ENCODE peak calls at places on chromosomes 4 and X, in five cellular contexts. I, B, A, J and K are unnamed samples.

GRCh38 chr4:16005671-16006070 is 42.7 kb upstream of the FGFBP2 start:
- DNase-seq in I (no peak), B (no peak), A (no peak), J (no peak), K (no peak)

GRCh38 chrX:40012039-40012799 is 85.5 kb downstream of the BCOR start:
- DNase-seq in I (no peak), B (no peak), A (peak; percentile 63), J (peak; percentile 40), K (no peak)

GRCh38 chr4:84573738-84574720 is 8.9 kb upstream of the CDS1 start:
- DNase-seq in I (no peak), B (no peak), A (no peak), J (no peak), K (no peak)

GRCh38 chrX:154918060-154918483 is 31.9 kb downstream of the F8A1 start:
- DNase-seq in I (peak; percentile 71), B (peak; percentile 46), A (peak; percentile 57), J (peak; percentile 63), K (peak; percentile 55)

GRCh38 chrX:129842510-129843208 is 1.0 kb downstream of the ZDHHC9 start:
- DNase-seq in I (no peak), B (peak; percentile 19), A (peak; percentile 57), J (peak; percentile 19), K (no peak)

GRCh38 chrX:125289920-125290319 is 29.8 kb upstream of the TEX13C start:
- DNase-seq in I (no peak), B (no peak), A (no peak), J (no peak), K (no peak)

GRCh38 chr4:117971406-117971805 is 62.9 kb upstream of the NDST3 start:
- DNase-seq in I (no peak), B (no peak), A (no peak), J (no peak), K (peak; percentile 93)

GRCh38 chrX:154519389-154519788 is 3.4 kb upstream of the FAM3A start:
- DNase-seq in I (no peak), B (no peak), A (no peak), J (no peak), K (no peak)

GRCh38 chrX:69932323-69932722 is 117.4 kb downstream of the AWAT2 start:
- DNase-seq in I (no peak), B (no peak), A (no peak), J (no peak), K (no peak)

GRCh38 chr4:178937130-178937529 is 1494.9 kb upstream of the AGA start:
- DNase-seq in I (no peak), B (no peak), A (no peak), J (no peak), K (no peak)

GRCh38 chrX:131366387-131366786 is 77.3 kb upstream of the IGSF1 start:
- DNase-seq in I (no peak), B (peak; percentile 61), A (no peak), J (no peak), K (no peak)

GRCh38 chr4:183797445-183798248 is 107.5 kb upstream of the STOX2 start:
- DNase-seq in I (no peak), B (no peak), A (peak; percentile 73), J (no peak), K (no peak)

GRCh38 chrX:13275031-13275430 is 44.8 kb downstream of the ATXN3L start:
- DNase-seq in I (no peak), B (no peak), A (no peak), J (no peak), K (no peak)

DNA sequence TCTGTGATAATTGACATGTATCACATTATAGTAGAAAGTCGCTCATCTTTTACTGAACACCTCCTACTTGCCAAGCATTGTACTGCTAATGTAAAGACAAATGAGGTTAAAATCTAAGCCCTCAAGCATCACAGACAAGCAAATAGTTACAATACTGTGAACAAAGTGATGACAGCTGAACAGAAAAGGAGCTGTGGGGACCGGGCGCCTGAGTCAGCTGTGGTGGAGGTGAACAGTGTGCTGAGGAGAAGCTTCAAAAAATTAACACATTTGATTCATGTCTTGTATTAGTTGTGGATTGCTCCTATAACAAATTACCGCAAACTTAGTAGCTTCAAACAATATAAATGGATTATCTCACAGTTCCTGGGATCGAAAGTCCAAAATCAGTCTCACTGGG is 124.3 kb downstream of the MAPK10 start:
- DNase-seq in I (no peak), B (no peak), A (no peak), J (no peak), K (no peak)
- H3K4me3 ChIP-seq in I (no peak overlapping the region), B (no peak overlapping the region), A (no peak overlapping the region), J (no peak overlapping the region), K (no peak overlapping the region)

GRCh38 chrX:106170318-106170717 is 2.2 kb downstream of the PWWP3B start:
- DNase-seq in I (no peak), B (peak; percentile 36), A (peak; percentile 24), J (no peak), K (no peak)

GRCh38 chrX:106171293-106171692 is 3.2 kb downstream of the PWWP3B start:
- DNase-seq in I (no peak), B (no peak), A (no peak), J (no peak), K (no peak)

GRCh38 chrX:106168107-106168506 is at the start of gene PWWP3B:
- DNase-seq in I (no peak), B (no peak), A (peak; percentile 76), J (peak; percentile 55), K (no peak)
- H3K4me3 ChIP-seq in I (no peak within 1 kb of the TSS), B (no peak within 1 kb of the TSS), A (peak within 1 kb of the TSS; percentile 38), J (peak within 1 kb of the TSS; percentile 17), K (peak within 1 kb of the TSS; percentile 85)

DNA sequence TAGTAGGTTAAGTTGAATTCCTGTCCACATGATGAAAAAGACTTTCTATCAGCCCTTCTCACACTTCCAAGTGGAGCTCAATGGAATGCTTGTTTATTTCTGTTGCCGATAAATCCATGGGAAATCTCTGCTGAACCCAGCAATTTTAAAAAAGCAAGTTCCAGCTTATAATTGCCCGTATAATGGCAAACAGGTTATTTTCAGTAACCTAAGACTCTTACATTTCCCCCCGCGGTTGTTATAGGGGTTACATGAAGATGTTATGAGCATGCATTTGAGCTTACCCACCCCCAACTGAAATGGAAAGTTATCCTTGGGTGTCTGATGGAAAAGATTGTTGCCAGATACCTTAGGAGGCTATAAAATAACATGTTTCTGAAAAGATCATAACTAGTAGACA is 136.2 kb downstream of the PALLD start:
- DNase-seq in I (no peak), B (no peak), A (no peak), J (no peak), K (no peak)
- H3K4me3 ChIP-seq in I (peak overlapping the region; percentile 78), B (no peak overlapping the region), A (peak overlapping the region; percentile 30), J (peak overlapping the region; percentile 68), K (peak overlapping the region; percentile 87)

GRCh38 chr4:27293831-27294230 is 433.2 kb downstream of the STIM2 start:
- DNase-seq in I (no peak), B (no peak), A (no peak), J (no peak), K (no peak)

GRCh38 chr4:27289704-27290103 is 429.1 kb downstream of the STIM2 start:
- DNase-seq in I (no peak), B (no peak), A (no peak), J (no peak), K (no peak)

GRCh38 chr4:27288496-27288895 is 427.9 kb downstream of the STIM2 start:
- DNase-seq in I (no peak), B (no peak), A (no peak), J (no peak), K (no peak)
- H3K4me3 ChIP-seq in I (no peak overlapping the region), B (no peak overlapping the region), A (no peak overlapping the region), J (no peak overlapping the region), K (no peak overlapping the region)

DNA sequence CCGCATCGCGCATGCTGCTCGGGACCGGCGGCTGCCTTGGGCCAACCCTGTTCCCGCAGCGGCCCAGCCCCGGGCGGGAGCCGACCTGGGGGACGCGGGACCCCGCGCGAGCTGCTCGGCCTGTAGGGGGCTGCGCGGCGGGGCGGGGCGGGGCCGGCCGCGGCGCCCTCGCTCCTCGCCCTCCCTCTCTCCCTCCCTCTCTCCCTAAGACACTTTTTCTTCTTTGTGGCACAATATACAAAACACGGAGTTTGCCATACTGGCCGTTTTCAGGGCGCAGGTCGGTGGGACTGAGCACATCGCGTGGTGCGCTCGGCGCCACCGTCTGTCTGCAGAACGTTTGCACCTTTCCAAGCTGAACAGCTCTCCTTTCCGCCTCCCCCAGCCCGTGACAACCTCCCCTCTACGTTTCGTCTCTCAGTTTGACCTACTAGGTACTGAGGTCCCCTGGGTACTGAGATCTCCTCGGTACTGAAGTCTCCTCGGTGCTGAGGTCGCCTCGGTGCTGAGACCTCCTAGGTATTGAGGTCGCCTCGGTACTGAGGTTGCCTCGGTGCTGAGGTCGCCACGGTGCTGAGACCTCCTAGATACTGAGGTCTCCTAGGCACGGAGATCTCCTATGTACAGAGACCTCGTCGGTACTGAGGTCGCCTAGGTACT is 261.1 kb upstream of the PLCXD1 start:
- DNase-seq in I (no peak), B (no peak), A (no peak), J (no peak), K (no peak)
- H3K4me3 ChIP-seq in I (no peak overlapping the region), B (no peak overlapping the region), A (peak overlapping the region; percentile 52), J (no peak overlapping the region), K (no peak overlapping the region)

DNA sequence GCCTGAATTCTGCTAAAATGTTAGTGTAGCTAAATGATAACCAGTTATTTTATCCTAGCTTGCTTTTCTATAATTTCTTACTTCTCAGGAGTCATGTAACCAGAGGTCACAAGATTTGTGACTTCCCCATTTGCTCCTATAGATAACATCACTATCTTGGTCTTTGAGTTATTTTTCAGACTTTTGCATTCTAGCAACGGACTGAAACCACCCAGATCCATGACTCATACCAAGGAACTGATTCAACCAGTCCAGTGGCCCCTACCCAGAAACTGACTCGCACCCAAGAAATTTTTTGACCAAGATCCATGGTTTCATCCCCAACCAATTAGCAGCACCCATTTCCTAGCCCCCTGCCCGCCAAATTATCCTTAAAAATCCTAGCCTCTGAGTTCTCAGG is 50.0 kb downstream of the IQCM start:
- DNase-seq in I (no peak), B (no peak), A (no peak), J (no peak), K (no peak)
- H3K4me3 ChIP-seq in I (no peak overlapping the region), B (no peak overlapping the region), A (no peak overlapping the region), J (no peak overlapping the region), K (no peak overlapping the region)

GRCh38 chrX:47619486-47620302 is at the start of gene SYN1:
- DNase-seq in I (peak; percentile 42), B (peak; percentile 76), A (peak; percentile 93), J (peak; percentile 79), K (no peak)
- H3K4me3 ChIP-seq in I (peak within 1 kb of the TSS; percentile 54), B (no peak within 1 kb of the TSS), A (peak within 1 kb of the TSS; percentile 25), J (no peak within 1 kb of the TSS), K (peak within 1 kb of the TSS; percentile 69)